ENCODE peak calls at places on chromosomes 5 and 9, in nine cellular contexts. One of them, this sample, is unnamed.
A peak's percentile ranks its signal among the peaks of the same experiment; 100 is the strongest.

GRCh38 chr5:74631088-74631960 is 9.2 kb downstream of the ENC1 start:
- DNase-seq in naive thymus-derived CD4-positive, alpha-beta T cell: peak; percentile 69
- DNase-seq in fibroblast of lung: peak; percentile 71
- DNase-seq in OCI-LY7: peak; percentile 83
- DNase-seq in CD4-positive, CD25-positive, alpha-beta regulatory T cell: no peak
- DNase-seq in mucosa of descending colon: no peak
- DNase-seq in upper lobe of right lung: no peak
- DNase-seq in heart left ventricle: no peak
- DNase-seq in IMR-90: peak; percentile 82
- DNase-seq in this sample: no peak

GRCh38 chr5:98108497-98108896 is 665.0 kb upstream of the RGMB start:
- DNase-seq in mucosa of descending colon: no peak
- DNase-seq in fibroblast of lung: peak; percentile 94
- DNase-seq in heart left ventricle: no peak
- DNase-seq in CD4-positive, CD25-positive, alpha-beta regulatory T cell: no peak
- DNase-seq in OCI-LY7: no peak
- DNase-seq in upper lobe of right lung: no peak
- DNase-seq in IMR-90: peak; percentile 99
- DNase-seq in naive thymus-derived CD4-positive, alpha-beta T cell: no peak
- DNase-seq in this sample: no peak

GRCh38 chr9:13555989-13556500 is 276.6 kb upstream of the MPDZ start:
- DNase-seq in upper lobe of right lung: no peak
- DNase-seq in naive thymus-derived CD4-positive, alpha-beta T cell: no peak
- DNase-seq in CD4-positive, CD25-positive, alpha-beta regulatory T cell: no peak
- DNase-seq in IMR-90: no peak
- DNase-seq in mucosa of descending colon: no peak
- DNase-seq in fibroblast of lung: no peak
- DNase-seq in heart left ventricle: no peak
- DNase-seq in OCI-LY7: no peak
- DNase-seq in this sample: no peak

GRCh38 chr9:36731068-36731467 is 158.4 kb downstream of the MELK start:
- DNase-seq in naive thymus-derived CD4-positive, alpha-beta T cell: no peak
- DNase-seq in OCI-LY7: no peak
- DNase-seq in heart left ventricle: no peak
- DNase-seq in CD4-positive, CD25-positive, alpha-beta regulatory T cell: no peak
- DNase-seq in upper lobe of right lung: no peak
- DNase-seq in fibroblast of lung: no peak
- DNase-seq in IMR-90: no peak
- DNase-seq in mucosa of descending colon: no peak
- DNase-seq in this sample: no peak

GRCh38 chr9:133163559-133164208 is at the start of gene GBGT1:
- DNase-seq in fibroblast of lung: peak; percentile 8
- DNase-seq in CD4-positive, CD25-positive, alpha-beta regulatory T cell: no peak
- DNase-seq in upper lobe of right lung: peak; percentile 87
- DNase-seq in heart left ventricle: peak; percentile 79
- DNase-seq in naive thymus-derived CD4-positive, alpha-beta T cell: no peak
- DNase-seq in OCI-LY7: peak; percentile 48
- DNase-seq in IMR-90: no peak
- DNase-seq in mucosa of descending colon: peak; percentile 74
- DNase-seq in this sample: peak; percentile 68

GRCh38 chr9:133406480-133407307 is 11.1 kb downstream of the REXO4 start:
- DNase-seq in IMR-90: peak; percentile 70
- DNase-seq in fibroblast of lung: peak; percentile 69
- DNase-seq in upper lobe of right lung: peak; percentile 89
- DNase-seq in CD4-positive, CD25-positive, alpha-beta regulatory T cell: peak; percentile 61
- DNase-seq in heart left ventricle: peak; percentile 78
- DNase-seq in OCI-LY7: peak; percentile 79
- DNase-seq in mucosa of descending colon: peak; percentile 85
- DNase-seq in naive thymus-derived CD4-positive, alpha-beta T cell: peak; percentile 59
- DNase-seq in this sample: peak; percentile 66

GRCh38 chr9:36854034-36854433 is 180.0 kb downstream of the PAX5 start:
- DNase-seq in upper lobe of right lung: no peak
- DNase-seq in mucosa of descending colon: no peak
- DNase-seq in naive thymus-derived CD4-positive, alpha-beta T cell: no peak
- DNase-seq in IMR-90: no peak
- DNase-seq in fibroblast of lung: no peak
- DNase-seq in OCI-LY7: no peak
- DNase-seq in CD4-positive, CD25-positive, alpha-beta regulatory T cell: no peak
- DNase-seq in heart left ventricle: no peak
- DNase-seq in this sample: no peak

GRCh38 chr5:102835715-102836114 is 80.6 kb downstream of the PAM start:
- DNase-seq in naive thymus-derived CD4-positive, alpha-beta T cell: no peak
- DNase-seq in fibroblast of lung: no peak
- DNase-seq in CD4-positive, CD25-positive, alpha-beta regulatory T cell: no peak
- DNase-seq in heart left ventricle: no peak
- DNase-seq in mucosa of descending colon: no peak
- DNase-seq in upper lobe of right lung: no peak
- DNase-seq in IMR-90: no peak
- DNase-seq in OCI-LY7: no peak
- DNase-seq in this sample: no peak

GRCh38 chr9:137315581-137316011 is 13.5 kb upstream of the NRARP start:
- DNase-seq in heart left ventricle: no peak
- DNase-seq in CD4-positive, CD25-positive, alpha-beta regulatory T cell: no peak
- DNase-seq in mucosa of descending colon: no peak
- DNase-seq in naive thymus-derived CD4-positive, alpha-beta T cell: no peak
- DNase-seq in OCI-LY7: no peak
- DNase-seq in IMR-90: no peak
- DNase-seq in fibroblast of lung: no peak
- DNase-seq in upper lobe of right lung: no peak
- DNase-seq in this sample: no peak

GRCh38 chr5:172860520-172861443 is 26.7 kb downstream of the ERGIC1 start:
- DNase-seq in fibroblast of lung: peak; percentile 84
- DNase-seq in heart left ventricle: peak; percentile 91
- DNase-seq in mucosa of descending colon: peak; percentile 54
- DNase-seq in OCI-LY7: no peak
- DNase-seq in IMR-90: peak; percentile 32
- DNase-seq in CD4-positive, CD25-positive, alpha-beta regulatory T cell: no peak
- DNase-seq in upper lobe of right lung: peak; percentile 89
- DNase-seq in naive thymus-derived CD4-positive, alpha-beta T cell: no peak
- DNase-seq in this sample: no peak

GRCh38 chr9:68999393-69000105 is 14.4 kb downstream of the PRKACG start:
- DNase-seq in naive thymus-derived CD4-positive, alpha-beta T cell: peak; percentile 66
- DNase-seq in upper lobe of right lung: no peak
- DNase-seq in IMR-90: peak; percentile 65
- DNase-seq in heart left ventricle: peak; percentile 52
- DNase-seq in fibroblast of lung: peak; percentile 78
- DNase-seq in OCI-LY7: peak; percentile 87
- DNase-seq in mucosa of descending colon: peak; percentile 89
- DNase-seq in CD4-positive, CD25-positive, alpha-beta regulatory T cell: peak; percentile 51
- DNase-seq in this sample: peak; percentile 76

GRCh38 chr5:59709833-59710232 is 183.7 kb downstream of the PDE4D start:
- DNase-seq in upper lobe of right lung: no peak
- DNase-seq in IMR-90: peak; percentile 72
- DNase-seq in mucosa of descending colon: peak; percentile 41
- DNase-seq in CD4-positive, CD25-positive, alpha-beta regulatory T cell: no peak
- DNase-seq in OCI-LY7: no peak
- DNase-seq in naive thymus-derived CD4-positive, alpha-beta T cell: no peak
- DNase-seq in heart left ventricle: no peak
- DNase-seq in fibroblast of lung: peak; percentile 79
- DNase-seq in this sample: no peak

GRCh38 chr5:96245401-96246091 is 187.5 kb downstream of the PCSK1 start:
- DNase-seq in IMR-90: peak; percentile 19
- DNase-seq in CD4-positive, CD25-positive, alpha-beta regulatory T cell: no peak
- DNase-seq in mucosa of descending colon: no peak
- DNase-seq in naive thymus-derived CD4-positive, alpha-beta T cell: no peak
- DNase-seq in fibroblast of lung: no peak
- DNase-seq in heart left ventricle: no peak
- DNase-seq in upper lobe of right lung: no peak
- DNase-seq in OCI-LY7: no peak
- DNase-seq in this sample: no peak

GRCh38 chr9:128892223-128892892 is 10.4 kb downstream of the LRRC8A start:
- DNase-seq in mucosa of descending colon: peak; percentile 81
- DNase-seq in upper lobe of right lung: peak; percentile 83
- DNase-seq in heart left ventricle: peak; percentile 95
- DNase-seq in OCI-LY7: no peak
- DNase-seq in naive thymus-derived CD4-positive, alpha-beta T cell: no peak
- DNase-seq in IMR-90: peak; percentile 81
- DNase-seq in CD4-positive, CD25-positive, alpha-beta regulatory T cell: no peak
- DNase-seq in fibroblast of lung: peak; percentile 94
- DNase-seq in this sample: no peak

GRCh38 chr9:69919461-69920061 is 98.9 kb downstream of the CFAP95 start:
- DNase-seq in CD4-positive, CD25-positive, alpha-beta regulatory T cell: no peak
- DNase-seq in heart left ventricle: no peak
- DNase-seq in OCI-LY7: peak; percentile 54
- DNase-seq in IMR-90: peak; percentile 74
- DNase-seq in naive thymus-derived CD4-positive, alpha-beta T cell: peak; percentile 14
- DNase-seq in upper lobe of right lung: no peak
- DNase-seq in mucosa of descending colon: peak; percentile 14
- DNase-seq in fibroblast of lung: peak; percentile 79
- DNase-seq in this sample: peak; percentile 17

GRCh38 chr9:7791364-7791763 is 8.2 kb downstream of the DMAC1 start:
- DNase-seq in IMR-90: no peak
- DNase-seq in heart left ventricle: no peak
- DNase-seq in upper lobe of right lung: no peak
- DNase-seq in CD4-positive, CD25-positive, alpha-beta regulatory T cell: no peak
- DNase-seq in naive thymus-derived CD4-positive, alpha-beta T cell: no peak
- DNase-seq in fibroblast of lung: no peak
- DNase-seq in OCI-LY7: no peak
- DNase-seq in mucosa of descending colon: no peak
- DNase-seq in this sample: no peak
- H3K4me3 ChIP-seq in IMR-90: no peak overlapping the region
- H3K4me3 ChIP-seq in heart left ventricle: no peak overlapping the region
- H3K4me3 ChIP-seq in upper lobe of right lung: no peak overlapping the region
- H3K4me3 ChIP-seq in CD4-positive, CD25-positive, alpha-beta regulatory T cell: no peak overlapping the region
- H3K4me3 ChIP-seq in naive thymus-derived CD4-positive, alpha-beta T cell: no peak overlapping the region
- H3K4me3 ChIP-seq in fibroblast of lung: no peak overlapping the region
- H3K4me3 ChIP-seq in OCI-LY7: no peak overlapping the region
- H3K4me3 ChIP-seq in mucosa of descending colon: no peak overlapping the region
- H3K4me3 ChIP-seq in this sample: no peak overlapping the region

GRCh38 chr9:114359801-114360200 is 28.0 kb downstream of the AKNA start:
- DNase-seq in heart left ventricle: no peak
- DNase-seq in CD4-positive, CD25-positive, alpha-beta regulatory T cell: no peak
- DNase-seq in OCI-LY7: no peak
- DNase-seq in IMR-90: no peak
- DNase-seq in naive thymus-derived CD4-positive, alpha-beta T cell: no peak
- DNase-seq in mucosa of descending colon: no peak
- DNase-seq in fibroblast of lung: no peak
- DNase-seq in upper lobe of right lung: peak; percentile 44
- DNase-seq in this sample: no peak

GRCh38 chr9:114351932-114352331 is 22.3 kb downstream of the ORM2 start:
- DNase-seq in heart left ventricle: no peak
- DNase-seq in IMR-90: no peak
- DNase-seq in CD4-positive, CD25-positive, alpha-beta regulatory T cell: no peak
- DNase-seq in mucosa of descending colon: no peak
- DNase-seq in OCI-LY7: no peak
- DNase-seq in naive thymus-derived CD4-positive, alpha-beta T cell: no peak
- DNase-seq in upper lobe of right lung: no peak
- DNase-seq in fibroblast of lung: no peak
- DNase-seq in this sample: no peak

GRCh38 chr9:114357911-114358328 is 28.3 kb downstream of the ORM2 start:
- DNase-seq in IMR-90: no peak
- DNase-seq in CD4-positive, CD25-positive, alpha-beta regulatory T cell: no peak
- DNase-seq in naive thymus-derived CD4-positive, alpha-beta T cell: no peak
- DNase-seq in fibroblast of lung: no peak
- DNase-seq in OCI-LY7: no peak
- DNase-seq in mucosa of descending colon: no peak
- DNase-seq in heart left ventricle: no peak
- DNase-seq in upper lobe of right lung: peak; percentile 49
- DNase-seq in this sample: no peak

GRCh38 chr9:114356792-114357191 is 27.1 kb downstream of the ORM2 start:
- DNase-seq in mucosa of descending colon: no peak
- DNase-seq in IMR-90: no peak
- DNase-seq in OCI-LY7: no peak
- DNase-seq in CD4-positive, CD25-positive, alpha-beta regulatory T cell: no peak
- DNase-seq in naive thymus-derived CD4-positive, alpha-beta T cell: no peak
- DNase-seq in fibroblast of lung: no peak
- DNase-seq in heart left ventricle: no peak
- DNase-seq in upper lobe of right lung: peak; percentile 47
- DNase-seq in this sample: no peak

GRCh38 chr9:114355821-114356220 is 26.2 kb downstream of the ORM2 start:
- DNase-seq in fibroblast of lung: no peak
- DNase-seq in upper lobe of right lung: peak; percentile 48
- DNase-seq in mucosa of descending colon: no peak
- DNase-seq in naive thymus-derived CD4-positive, alpha-beta T cell: no peak
- DNase-seq in CD4-positive, CD25-positive, alpha-beta regulatory T cell: no peak
- DNase-seq in heart left ventricle: peak; percentile 5
- DNase-seq in IMR-90: no peak
- DNase-seq in OCI-LY7: no peak
- DNase-seq in this sample: no peak
- H3K36me3 ChIP-seq in fibroblast of lung: peaks cover 16% of the 10 kb centered on the region
- H3K36me3 ChIP-seq in upper lobe of right lung: peaks cover 100% of the 10 kb centered on the region
- H3K36me3 ChIP-seq in mucosa of descending colon: peaks cover 24% of the 10 kb centered on the region
- H3K36me3 ChIP-seq in naive thymus-derived CD4-positive, alpha-beta T cell: peaks cover 43% of the 10 kb centered on the region
- H3K36me3 ChIP-seq in CD4-positive, CD25-positive, alpha-beta regulatory T cell: peaks cover 89% of the 10 kb centered on the region
- H3K36me3 ChIP-seq in heart left ventricle: peaks cover 5% of the 10 kb centered on the region
- H3K36me3 ChIP-seq in IMR-90: peaks cover 56% of the 10 kb centered on the region
- H3K36me3 ChIP-seq in OCI-LY7: peaks cover 96% of the 10 kb centered on the region
- H3K36me3 ChIP-seq in this sample: peaks cover 23% of the 10 kb centered on the region

GRCh38 chr5:72434056-72434780 is 73.0 kb downstream of the ZNF366 start:
- DNase-seq in naive thymus-derived CD4-positive, alpha-beta T cell: no peak
- DNase-seq in IMR-90: no peak
- DNase-seq in CD4-positive, CD25-positive, alpha-beta regulatory T cell: no peak
- DNase-seq in OCI-LY7: no peak
- DNase-seq in upper lobe of right lung: no peak
- DNase-seq in fibroblast of lung: no peak
- DNase-seq in heart left ventricle: no peak
- DNase-seq in mucosa of descending colon: no peak
- DNase-seq in this sample: no peak

GRCh38 chr5:72434781-72435437 is 72.3 kb downstream of the ZNF366 start:
- DNase-seq in IMR-90: no peak
- DNase-seq in upper lobe of right lung: no peak
- DNase-seq in heart left ventricle: no peak
- DNase-seq in naive thymus-derived CD4-positive, alpha-beta T cell: no peak
- DNase-seq in mucosa of descending colon: no peak
- DNase-seq in OCI-LY7: no peak
- DNase-seq in fibroblast of lung: no peak
- DNase-seq in CD4-positive, CD25-positive, alpha-beta regulatory T cell: no peak
- DNase-seq in this sample: no peak

GRCh38 chr5:72439192-72439591 is 68.0 kb downstream of the ZNF366 start:
- DNase-seq in mucosa of descending colon: no peak
- DNase-seq in heart left ventricle: no peak
- DNase-seq in naive thymus-derived CD4-positive, alpha-beta T cell: no peak
- DNase-seq in CD4-positive, CD25-positive, alpha-beta regulatory T cell: no peak
- DNase-seq in OCI-LY7: no peak
- DNase-seq in upper lobe of right lung: no peak
- DNase-seq in fibroblast of lung: no peak
- DNase-seq in IMR-90: no peak
- DNase-seq in this sample: no peak

GRCh38 chr5:72438141-72438540 is 69.1 kb downstream of the ZNF366 start:
- DNase-seq in CD4-positive, CD25-positive, alpha-beta regulatory T cell: no peak
- DNase-seq in mucosa of descending colon: no peak
- DNase-seq in IMR-90: peak; percentile 27
- DNase-seq in naive thymus-derived CD4-positive, alpha-beta T cell: no peak
- DNase-seq in heart left ventricle: no peak
- DNase-seq in fibroblast of lung: no peak
- DNase-seq in upper lobe of right lung: no peak
- DNase-seq in OCI-LY7: no peak
- DNase-seq in this sample: no peak

GRCh38 chr5:72436796-72437471 is 70.3 kb downstream of the ZNF366 start:
- DNase-seq in upper lobe of right lung: no peak
- DNase-seq in OCI-LY7: no peak
- DNase-seq in fibroblast of lung: no peak
- DNase-seq in IMR-90: peak; percentile 36
- DNase-seq in naive thymus-derived CD4-positive, alpha-beta T cell: no peak
- DNase-seq in mucosa of descending colon: no peak
- DNase-seq in CD4-positive, CD25-positive, alpha-beta regulatory T cell: no peak
- DNase-seq in heart left ventricle: no peak
- DNase-seq in this sample: no peak
- H3K4me1 ChIP-seq in upper lobe of right lung: peaks cover 18% of the 10 kb centered on the region
- H3K4me1 ChIP-seq in OCI-LY7: no peaks in the 10 kb centered on the region
- H3K4me1 ChIP-seq in fibroblast of lung: peaks cover 4% of the 10 kb centered on the region
- H3K4me1 ChIP-seq in IMR-90: peaks cover 8% of the 10 kb centered on the region
- H3K4me1 ChIP-seq in naive thymus-derived CD4-positive, alpha-beta T cell: no peaks in the 10 kb centered on the region
- H3K4me1 ChIP-seq in mucosa of descending colon: no peaks in the 10 kb centered on the region
- H3K4me1 ChIP-seq in CD4-positive, CD25-positive, alpha-beta regulatory T cell: no peaks in the 10 kb centered on the region
- H3K4me1 ChIP-seq in heart left ventricle: peaks cover 54% of the 10 kb centered on the region
- H3K4me1 ChIP-seq in this sample: no peaks in the 10 kb centered on the region

GRCh38 chr5:17412760-17413671 is 85.0 kb upstream of the TAF11L2 start:
- DNase-seq in OCI-LY7: peak; percentile 37
- DNase-seq in fibroblast of lung: no peak
- DNase-seq in upper lobe of right lung: no peak
- DNase-seq in heart left ventricle: no peak
- DNase-seq in CD4-positive, CD25-positive, alpha-beta regulatory T cell: no peak
- DNase-seq in mucosa of descending colon: no peak
- DNase-seq in naive thymus-derived CD4-positive, alpha-beta T cell: no peak
- DNase-seq in IMR-90: no peak
- DNase-seq in this sample: no peak
- H3K4me3 ChIP-seq in OCI-LY7: no peak overlapping the region
- H3K4me3 ChIP-seq in fibroblast of lung: no peak overlapping the region
- H3K4me3 ChIP-seq in upper lobe of right lung: no peak overlapping the region
- H3K4me3 ChIP-seq in heart left ventricle: no peak overlapping the region
- H3K4me3 ChIP-seq in CD4-positive, CD25-positive, alpha-beta regulatory T cell: no peak overlapping the region
- H3K4me3 ChIP-seq in mucosa of descending colon: no peak overlapping the region
- H3K4me3 ChIP-seq in naive thymus-derived CD4-positive, alpha-beta T cell: no peak overlapping the region
- H3K4me3 ChIP-seq in IMR-90: no peak overlapping the region
- H3K4me3 ChIP-seq in this sample: no peak overlapping the region

This sample was measured in HAP-1.